ENCODE peak calls at places on chromosomes 6 and 20, in four cellular contexts. T is H1, H is K562, C is GM12878. S is an unnamed sample.

GRCh38 chr20:2799688-2800589 is 488 bp downstream of the CPXM1 start:
- DNase-seq in C (no peak), H (no peak), T (peak; percentile 72), S (peak; percentile 7)

GRCh38 chr6:53811082-53811481 is 16.3 kb downstream of the LRRC1 start:
- DNase-seq in H (no peak), C (peak; percentile 34), T (no peak), S (no peak)

GRCh38 chr6:127119361-127120108 is 1.1 kb downstream of the RSPO3 start:
- DNase-seq in C (no peak), H (no peak), T (peak; percentile 81), S (no peak)

GRCh38 chr6:49284134-49284533 is 178.9 kb downstream of the MMUT start:
- DNase-seq in C (no peak), H (no peak), T (no peak), S (no peak)

GRCh38 chr6:71621918-71622519 is 264.3 kb upstream of the RIMS1 start:
- DNase-seq in H (no peak), C (no peak), T (no peak), S (peak; percentile 17)

GRCh38 chr20:58790440-58790839 is 60.3 kb downstream of the GNAS-AS1 start:
- DNase-seq in T (no peak), C (no peak), H (no peak), S (no peak)

GRCh38 chr20:4973330-4974097 is 27.8 kb downstream of the SLC23A2 start:
- DNase-seq in C (peak; percentile 85), H (no peak), T (no peak), S (peak; percentile 90)

GRCh38 chr6:5328800-5329199 is 67.5 kb downstream of the FARS2 start:
- DNase-seq in H (peak; percentile 32), T (no peak), C (no peak), S (no peak)

GRCh38 chr6:21751608-21752007 is 158.1 kb downstream of the SOX4 start:
- DNase-seq in C (no peak), T (no peak), H (no peak), S (no peak)

GRCh38 chr20:36745234-36745926 is 510 bp downstream of the NDRG3 start:
- DNase-seq in C (no peak), T (no peak), H (no peak), S (no peak)

GRCh38 chr20:42018979-42019378 is 400.8 kb upstream of the CHD6 start:
- DNase-seq in H (peak; percentile 17), C (no peak), T (no peak), S (no peak)

GRCh38 chr6:17705428-17705777 is 1.3 kb downstream of the NUP153 start:
- DNase-seq in C (no peak), H (peak; percentile 87), T (no peak), S (peak; percentile 75)

DNA sequence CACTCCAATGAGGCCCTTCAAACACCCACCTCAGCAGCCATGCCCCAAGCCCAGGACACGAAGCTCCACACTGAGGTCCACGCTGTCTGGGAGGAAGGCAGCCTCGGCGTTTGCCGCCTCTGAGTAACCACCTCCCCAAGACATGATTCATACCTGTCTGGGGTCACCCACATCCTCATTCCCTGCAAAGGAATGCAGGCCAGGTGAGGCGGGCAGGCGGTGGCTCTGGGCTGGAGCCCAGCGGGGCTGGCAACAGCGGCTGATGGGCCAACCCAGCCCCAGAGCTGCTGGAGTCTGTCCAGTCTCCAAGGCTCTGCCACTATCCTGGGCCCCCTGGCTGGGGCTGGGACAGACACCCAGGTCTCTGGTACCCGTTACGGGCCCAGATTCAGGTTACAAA is 14.8 kb downstream of the PMEPA1 start:
- DNase-seq in H (no peak), C (no peak), T (no peak), S (no peak)
- TF ChIP-seq POLR2A in H (no peak), C (no peak), T (no peak), S (no peak)

DNA sequence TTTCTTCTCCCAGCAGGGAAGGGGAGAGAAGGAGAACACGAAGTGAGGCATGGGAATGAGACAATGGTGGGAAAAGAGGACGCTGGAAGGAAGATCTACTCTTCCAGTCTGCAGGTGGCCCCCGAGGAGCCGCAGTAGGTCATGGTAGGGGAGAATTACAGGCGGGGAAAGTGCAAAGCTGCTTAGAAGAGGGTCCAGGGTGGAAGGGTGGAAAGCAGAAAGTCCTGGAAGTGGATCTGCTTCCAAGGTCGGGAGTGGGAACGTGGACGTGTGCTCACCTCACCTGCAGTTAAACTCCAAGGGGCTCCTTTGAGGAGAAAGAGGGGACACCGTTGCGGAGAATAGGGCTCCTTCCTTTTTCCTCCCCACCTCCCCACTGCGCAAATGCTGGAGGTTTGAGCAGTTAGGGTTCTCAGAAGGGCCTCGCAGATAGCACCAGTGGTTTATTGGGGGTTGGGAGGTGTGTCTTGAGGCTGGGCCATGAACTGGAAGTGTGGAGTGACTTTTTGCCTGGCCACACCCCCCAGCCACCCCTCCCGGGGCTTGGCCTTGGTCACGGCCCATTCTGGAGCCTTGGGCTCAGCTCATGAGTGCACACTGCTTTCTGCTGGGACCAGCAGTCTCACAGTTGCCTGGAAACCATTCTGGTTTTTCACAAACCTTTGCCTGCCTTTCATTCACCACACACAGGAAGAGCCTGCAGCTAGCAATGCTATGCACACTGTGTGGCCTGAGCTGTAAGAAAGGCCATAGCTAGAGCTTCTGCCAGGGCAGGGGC is 100.4 kb upstream of the MLN start:
- DNase-seq in T (no peak), H (peak; percentile 86), C (peak; percentile 79), S (no peak)
- TF ChIP-seq CHD1 in T (no peak), H (no peak), C (no peak), S (no peak)

GRCh38 chr20:32455171-32455900 is 97.2 kb downstream of the ASXL1 start:
- DNase-seq in H (no peak), T (no peak), C (no peak), S (no peak)

GRCh38 chr20:32454164-32455145 is 96.3 kb downstream of the ASXL1 start:
- DNase-seq in H (no peak), T (no peak), C (no peak), S (no peak)

GRCh38 chr20:32457476-32457986 is 99.4 kb downstream of the ASXL1 start:
- DNase-seq in T (peak; percentile 90), H (no peak), C (no peak), S (peak; percentile 56)

GRCh38 chr20:32456869-32457421 is 98.8 kb downstream of the ASXL1 start:
- DNase-seq in H (no peak), T (peak; percentile 93), C (no peak), S (peak; percentile 17)

DNA sequence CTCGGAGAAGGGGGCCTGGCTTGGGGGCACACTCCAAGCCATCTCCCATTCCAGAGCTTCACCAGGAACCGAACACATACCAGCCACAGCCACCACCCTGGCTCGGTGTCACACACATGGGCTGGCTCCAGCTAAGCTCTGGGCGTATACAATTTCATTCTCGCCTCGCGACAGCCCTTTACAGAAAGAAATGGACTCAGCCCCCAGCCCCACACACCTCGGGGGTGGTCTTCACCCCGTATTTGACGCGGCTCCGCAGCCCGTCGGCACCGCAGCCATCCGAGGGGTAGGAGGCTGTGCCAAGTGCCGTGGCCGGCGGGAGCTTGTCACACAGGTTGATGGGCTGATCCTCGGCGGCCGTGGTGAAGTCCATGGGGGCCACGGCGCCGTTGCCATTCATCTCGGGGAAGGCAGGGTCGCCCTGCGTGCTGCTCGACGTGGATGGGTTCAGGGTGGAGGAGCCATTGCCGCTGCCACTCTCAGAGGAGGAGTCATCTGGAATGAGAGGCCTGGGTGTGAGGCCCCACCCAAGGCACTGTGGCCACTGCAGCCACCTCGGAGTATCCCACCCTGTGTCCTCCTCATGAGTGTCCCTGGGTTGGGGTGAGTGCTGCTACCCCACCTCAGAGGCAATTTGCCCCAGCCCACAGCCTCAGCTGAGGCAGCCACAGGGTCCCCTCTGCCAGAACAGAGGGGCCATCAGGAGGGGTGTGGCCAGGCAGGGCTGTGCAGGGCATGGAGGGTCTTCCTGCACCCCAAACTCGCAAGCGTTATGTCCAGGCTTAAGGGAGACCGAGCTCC is 98.0 kb downstream of the ASXL1 start:
- DNase-seq in T (no peak), C (no peak), H (no peak), S (no peak)
- H3K4me1 ChIP-seq in T (peaks cover 16% of the 10 kb centered on the region), C (no peaks in the 10 kb centered on the region), H (no peaks in the 10 kb centered on the region), S (peaks cover 11% of the 10 kb centered on the region)

DNA sequence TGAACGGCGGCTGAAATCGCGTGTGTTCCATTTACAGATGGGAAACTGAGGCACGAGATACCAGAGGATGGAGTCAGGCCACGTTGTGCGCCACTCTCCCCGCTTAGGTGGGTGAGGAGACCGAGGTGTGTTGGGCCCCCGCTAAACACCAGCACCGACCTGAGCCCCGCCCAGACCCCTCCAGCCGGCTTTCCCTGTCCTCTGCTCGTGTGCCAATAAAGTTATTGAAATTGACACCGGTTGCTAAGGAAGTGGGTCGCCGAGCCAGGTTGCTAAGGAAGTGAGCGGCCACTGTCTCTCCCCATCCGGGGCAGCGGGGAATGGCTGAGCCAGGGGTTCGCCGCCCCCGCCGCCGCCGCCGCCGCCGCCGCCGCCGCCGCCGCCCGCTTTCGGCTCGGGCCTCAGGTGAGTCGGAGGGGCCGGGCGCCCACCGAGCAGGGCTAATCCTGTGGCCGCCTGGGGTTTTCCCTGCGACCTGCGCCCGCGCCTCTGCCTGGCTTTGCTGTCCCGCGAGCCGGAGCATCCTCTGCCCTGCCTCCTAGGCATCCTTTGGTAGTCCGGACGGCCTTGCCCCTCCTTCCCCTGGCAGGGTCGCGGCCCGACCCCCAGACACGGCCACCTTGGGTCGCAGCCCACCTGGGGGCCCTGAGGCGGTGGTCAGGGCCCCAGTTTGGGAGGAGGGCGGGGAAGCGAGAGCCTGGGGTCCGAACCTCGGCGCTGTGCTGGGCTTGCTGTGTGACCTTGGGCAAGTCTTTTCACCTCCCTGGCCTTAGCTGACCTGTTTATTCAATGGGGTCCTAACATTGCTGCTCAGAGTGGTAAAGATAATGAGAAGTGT is at the start of gene KIF3B:
- DNase-seq in H (peak; percentile 95), C (peak; percentile 61), T (peak; percentile 84), S (peak; percentile 90)
- TF ChIP-seq POLR2A in H (no peak), C (peak; percentile 57), T (no peak), S (no peak)

S was measured in IMR-90.